ENCODE peak calls at places on chromosomes 1 and 21, in five cellular contexts. One of them, this sample, is unnamed.

GRCh38 chr1:229148041-229148671 is 122.8 kb upstream of the RAB4A start:
- DNase-seq in psoas muscle: no peak
- DNase-seq in aorta: no peak
- DNase-seq in MG63: no peak
- DNase-seq in left lung: no peak
- DNase-seq in this sample: peak; percentile 73

GRCh38 chr1:101262601-101263348 is 26.0 kb downstream of the S1PR1 start:
- DNase-seq in psoas muscle: no peak
- DNase-seq in aorta: no peak
- DNase-seq in MG63: no peak
- DNase-seq in left lung: no peak
- DNase-seq in this sample: no peak

GRCh38 chr21:14693997-14694396 is 147.9 kb upstream of the SAMSN1 start:
- DNase-seq in psoas muscle: no peak
- DNase-seq in aorta: no peak
- DNase-seq in MG63: no peak
- DNase-seq in left lung: no peak
- DNase-seq in this sample: no peak

GRCh38 chr1:66723985-66724384 is 28.3 kb upstream of the DYNLT5 start:
- DNase-seq in psoas muscle: no peak
- DNase-seq in aorta: no peak
- DNase-seq in MG63: no peak
- DNase-seq in left lung: no peak
- DNase-seq in this sample: no peak

GRCh38 chr1:25688390-25689119 is 72.0 kb downstream of the MAN1C1 start:
- DNase-seq in psoas muscle: peak; percentile 54
- DNase-seq in aorta: peak; percentile 76
- DNase-seq in MG63: no peak
- DNase-seq in left lung: no peak
- DNase-seq in this sample: no peak

GRCh38 chr1:43065191-43065590 is 106.5 kb upstream of the SLC2A1 start:
- DNase-seq in psoas muscle: no peak
- DNase-seq in aorta: no peak
- DNase-seq in MG63: peak; percentile 81
- DNase-seq in left lung: no peak
- DNase-seq in this sample: no peak

GRCh38 chr1:168330285-168330684 is 49.6 kb downstream of the TBX19 start:
- DNase-seq in psoas muscle: no peak
- DNase-seq in aorta: no peak
- DNase-seq in MG63: no peak
- DNase-seq in left lung: no peak
- DNase-seq in this sample: no peak

GRCh38 chr1:232538224-232538942 is 91.5 kb downstream of the SIPA1L2 start:
- DNase-seq in psoas muscle: no peak
- DNase-seq in aorta: no peak
- DNase-seq in MG63: peak; percentile 41
- DNase-seq in left lung: no peak
- DNase-seq in this sample: peak; percentile 59

GRCh38 chr1:118899340-118899739 is 88.8 kb downstream of the TBX15 start:
- DNase-seq in psoas muscle: no peak
- DNase-seq in aorta: no peak
- DNase-seq in MG63: no peak
- DNase-seq in left lung: no peak
- DNase-seq in this sample: no peak

GRCh38 chr1:97304366-97304765 is 582.8 kb downstream of the PTBP2 start:
- DNase-seq in psoas muscle: no peak
- DNase-seq in aorta: no peak
- DNase-seq in MG63: no peak
- DNase-seq in left lung: no peak
- DNase-seq in this sample: no peak

GRCh38 chr1:240991230-240991629 is 365.8 kb downstream of the RGS7 start:
- DNase-seq in psoas muscle: no peak
- DNase-seq in aorta: no peak
- DNase-seq in MG63: no peak
- DNase-seq in left lung: no peak
- DNase-seq in this sample: peak; percentile 24

GRCh38 chr1:65596768-65597167 is 176.3 kb downstream of the LEPR start:
- DNase-seq in psoas muscle: no peak
- DNase-seq in aorta: no peak
- DNase-seq in MG63: no peak
- DNase-seq in left lung: no peak
- DNase-seq in this sample: no peak

GRCh38 chr1:36874271-36875017 is 159.9 kb downstream of the GRIK3 start:
- DNase-seq in psoas muscle: no peak
- DNase-seq in aorta: no peak
- DNase-seq in MG63: no peak
- DNase-seq in left lung: no peak
- DNase-seq in this sample: no peak

GRCh38 chr1:89808429-89809117 is 12.3 kb upstream of the LRRC8D start:
- DNase-seq in psoas muscle: no peak
- DNase-seq in aorta: no peak
- DNase-seq in MG63: peak; percentile 11
- DNase-seq in left lung: no peak
- DNase-seq in this sample: no peak

GRCh38 chr21:43758811-43759210 is 17.3 kb downstream of the CSTB start:
- DNase-seq in psoas muscle: no peak
- DNase-seq in aorta: no peak
- DNase-seq in MG63: no peak
- DNase-seq in left lung: no peak
- DNase-seq in this sample: no peak
- H3K4me3 ChIP-seq in psoas muscle: no peak overlapping the region
- H3K4me3 ChIP-seq in aorta: no peak overlapping the region
- H3K4me3 ChIP-seq in MG63: no peak overlapping the region
- H3K4me3 ChIP-seq in left lung: no peak overlapping the region
- H3K4me3 ChIP-seq in this sample: no peak overlapping the region

DNA sequence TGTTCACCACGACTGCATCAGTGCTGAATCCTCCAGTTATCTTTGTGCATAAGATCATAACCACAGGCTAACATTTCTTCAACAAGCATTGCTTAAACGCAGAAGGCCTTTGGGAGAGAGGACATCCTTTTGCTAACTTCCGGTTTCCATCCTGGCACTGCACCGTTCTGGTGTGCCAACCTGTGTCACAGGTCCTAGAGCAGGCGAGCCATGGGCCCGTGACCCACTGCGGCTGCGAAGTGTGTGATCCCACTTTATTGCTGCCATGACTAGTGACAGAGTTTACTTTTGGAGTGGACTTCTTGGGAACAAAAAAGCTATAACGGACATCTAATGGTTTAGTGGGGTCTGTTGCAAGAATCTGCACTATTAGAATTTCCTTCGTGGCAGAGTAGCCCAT is 42.9 kb downstream of the ADAMTS5 start:
- DNase-seq in psoas muscle: no peak
- DNase-seq in aorta: no peak
- DNase-seq in MG63: no peak
- DNase-seq in left lung: no peak
- DNase-seq in this sample: no peak
- H3K36me3 ChIP-seq in psoas muscle: no peaks in the 10 kb centered on the region
- H3K36me3 ChIP-seq in aorta: no peaks in the 10 kb centered on the region
- H3K36me3 ChIP-seq in MG63: peaks cover 89% of the 10 kb centered on the region
- H3K36me3 ChIP-seq in left lung: no peaks in the 10 kb centered on the region
- H3K36me3 ChIP-seq in this sample: no peaks in the 10 kb centered on the region

GRCh38 chr1:2543543-2544092 is 12.6 kb upstream of the TNFRSF14 start:
- DNase-seq in psoas muscle: no peak
- DNase-seq in aorta: no peak
- DNase-seq in MG63: no peak
- DNase-seq in left lung: no peak
- DNase-seq in this sample: peak; percentile 79

GRCh38 chr1:2545754-2546514 is 10.2 kb upstream of the TNFRSF14 start:
- DNase-seq in psoas muscle: peak; percentile 88
- DNase-seq in aorta: peak; percentile 94
- DNase-seq in MG63: peak; percentile 37
- DNase-seq in left lung: peak; percentile 95
- DNase-seq in this sample: peak; percentile 100

GRCh38 chr1:2546515-2547209 is 9.5 kb upstream of the TNFRSF14 start:
- DNase-seq in psoas muscle: peak; percentile 81
- DNase-seq in aorta: peak; percentile 93
- DNase-seq in MG63: peak; percentile 75
- DNase-seq in left lung: peak; percentile 94
- DNase-seq in this sample: peak; percentile 98

GRCh38 chr1:2544093-2544874 is 11.9 kb upstream of the TNFRSF14 start:
- DNase-seq in psoas muscle: no peak
- DNase-seq in aorta: no peak
- DNase-seq in MG63: no peak
- DNase-seq in left lung: no peak
- DNase-seq in this sample: no peak

DNA sequence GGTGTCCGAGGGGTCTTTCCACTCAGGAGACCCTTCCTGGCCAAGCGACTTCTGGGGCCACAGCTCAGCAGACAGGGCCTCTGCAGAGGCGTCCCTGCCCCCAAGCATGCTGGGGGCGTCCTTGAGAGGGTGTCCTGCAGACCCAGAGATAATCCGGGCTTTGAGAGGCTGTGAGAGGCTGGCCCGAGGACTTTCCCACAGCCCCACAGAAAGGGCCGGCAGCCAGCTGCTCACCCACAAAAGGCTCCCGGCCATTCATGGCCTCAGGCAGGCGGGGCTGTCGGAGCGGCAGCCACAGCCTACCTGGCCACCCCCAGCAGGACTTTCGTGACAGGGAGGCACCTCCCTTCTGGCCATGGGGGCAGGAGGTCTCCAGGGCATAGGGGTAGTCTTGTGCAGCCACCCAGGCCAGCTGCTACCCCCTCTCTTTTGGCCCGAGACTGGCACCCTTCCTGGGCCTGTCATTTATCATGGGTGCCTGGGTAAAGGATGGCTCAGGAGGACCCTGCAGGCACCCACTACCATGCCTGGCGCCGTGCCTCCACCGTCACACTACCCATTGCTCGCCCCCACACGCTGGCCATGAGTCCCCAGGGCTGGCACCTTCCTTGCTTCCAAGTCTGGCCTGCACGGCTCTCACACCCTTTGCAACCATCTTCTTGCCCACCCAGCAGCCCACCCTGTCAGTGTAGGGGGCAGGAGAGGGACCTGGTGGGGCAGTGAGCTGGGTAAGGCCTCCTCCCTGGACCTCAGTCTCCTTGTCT is 11.1 kb upstream of the TNFRSF14 start:
- DNase-seq in psoas muscle: no peak
- DNase-seq in aorta: no peak
- DNase-seq in MG63: no peak
- DNase-seq in left lung: no peak
- DNase-seq in this sample: peak; percentile 78
- H3K4me3 ChIP-seq in psoas muscle: no peak overlapping the region
- H3K4me3 ChIP-seq in aorta: no peak overlapping the region
- H3K4me3 ChIP-seq in MG63: no peak overlapping the region
- H3K4me3 ChIP-seq in left lung: no peak overlapping the region
- H3K4me3 ChIP-seq in this sample: no peak overlapping the region

GRCh38 chr1:32170991-32171390 is 8.5 kb upstream of the TXLNA start:
- DNase-seq in psoas muscle: no peak
- DNase-seq in aorta: no peak
- DNase-seq in MG63: no peak
- DNase-seq in left lung: no peak
- DNase-seq in this sample: no peak
- H3K36me3 ChIP-seq in psoas muscle: peaks cover 19% of the 10 kb centered on the region
- H3K36me3 ChIP-seq in aorta: peaks cover 14% of the 10 kb centered on the region
- H3K36me3 ChIP-seq in MG63: peaks cover 58% of the 10 kb centered on the region
- H3K36me3 ChIP-seq in left lung: peaks cover 81% of the 10 kb centered on the region
- H3K36me3 ChIP-seq in this sample: peaks cover 41% of the 10 kb centered on the region

GRCh38 chr1:11475718-11476117 is 3.2 kb upstream of the DISP3 start:
- DNase-seq in psoas muscle: no peak
- DNase-seq in aorta: no peak
- DNase-seq in MG63: no peak
- DNase-seq in left lung: no peak
- DNase-seq in this sample: no peak

GRCh38 chr1:11481019-11481418 is 2.1 kb downstream of the DISP3 start:
- DNase-seq in psoas muscle: no peak
- DNase-seq in aorta: no peak
- DNase-seq in MG63: no peak
- DNase-seq in left lung: no peak
- DNase-seq in this sample: peak; percentile 79

GRCh38 chr1:11479375-11479979 is 522 bp downstream of the DISP3 start:
- DNase-seq in psoas muscle: no peak
- DNase-seq in aorta: no peak
- DNase-seq in MG63: no peak
- DNase-seq in left lung: no peak
- DNase-seq in this sample: peak; percentile 79

GRCh38 chr1:11482186-11482585 is 3.2 kb downstream of the DISP3 start:
- DNase-seq in psoas muscle: no peak
- DNase-seq in aorta: no peak
- DNase-seq in MG63: no peak
- DNase-seq in left lung: no peak
- DNase-seq in this sample: no peak

DNA sequence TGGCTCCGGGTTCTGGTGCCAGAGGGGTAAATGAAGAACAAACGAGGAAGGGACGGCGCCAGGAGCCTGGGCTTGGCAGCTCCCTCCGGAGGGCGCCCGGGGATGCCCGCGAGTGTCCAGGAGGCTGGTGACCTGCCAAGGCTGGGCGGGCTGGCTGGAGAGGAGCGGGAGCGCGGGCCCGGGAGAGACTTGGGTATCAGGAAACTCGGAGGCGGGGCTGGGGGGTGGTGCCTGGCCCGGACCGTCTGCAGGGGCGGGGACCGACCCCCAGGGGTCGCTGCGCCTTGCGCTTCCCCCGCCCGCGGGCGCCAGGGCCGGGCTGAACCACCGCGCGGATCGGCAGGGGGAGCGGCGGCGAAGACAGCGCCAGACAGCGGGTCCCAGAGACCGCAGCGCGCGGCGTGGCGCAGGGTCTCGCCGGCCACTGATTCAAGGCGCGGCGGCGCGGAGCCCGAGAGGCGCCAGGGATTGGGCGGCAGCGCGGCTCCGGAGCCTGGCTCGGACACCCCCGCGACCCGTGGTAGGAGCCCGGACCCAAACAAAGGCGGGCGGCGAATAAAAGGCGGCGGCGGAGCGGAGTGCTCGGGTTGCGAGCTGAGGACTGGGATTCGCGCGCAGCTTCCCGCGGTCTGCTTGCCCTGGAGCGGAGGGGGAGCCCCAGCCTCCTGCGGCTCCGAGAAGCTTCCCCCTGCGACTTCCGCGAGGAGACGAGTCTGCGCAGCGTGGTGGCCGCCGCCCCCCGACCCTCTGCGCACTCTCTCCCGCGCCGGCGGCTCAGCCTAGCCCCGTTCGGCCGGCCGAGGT is at the start of gene DISP3:
- DNase-seq in psoas muscle: peak; percentile 43
- DNase-seq in aorta: peak; percentile 55
- DNase-seq in MG63: peak; percentile 73
- DNase-seq in left lung: no peak
- DNase-seq in this sample: peak; percentile 100
- H3K4me3 ChIP-seq in psoas muscle: peak within 1 kb of the TSS; percentile 63
- H3K4me3 ChIP-seq in aorta: no peak within 1 kb of the TSS
- H3K4me3 ChIP-seq in MG63: peak within 1 kb of the TSS; percentile 47
- H3K4me3 ChIP-seq in left lung: peak within 1 kb of the TSS; percentile 49
- H3K4me3 ChIP-seq in this sample: peak within 1 kb of the TSS; percentile 82

GRCh38 chr1:45815667-45816458 is 12.5 kb downstream of the MAST2 start:
- DNase-seq in psoas muscle: no peak
- DNase-seq in aorta: no peak
- DNase-seq in MG63: no peak
- DNase-seq in left lung: no peak
- DNase-seq in this sample: no peak
- H3K36me3 ChIP-seq in psoas muscle: no peaks in the 10 kb centered on the region
- H3K36me3 ChIP-seq in aorta: no peaks in the 10 kb centered on the region
- H3K36me3 ChIP-seq in MG63: peaks cover 15% of the 10 kb centered on the region
- H3K36me3 ChIP-seq in left lung: peaks cover 19% of the 10 kb centered on the region
- H3K36me3 ChIP-seq in this sample: no peaks in the 10 kb centered on the region